ENCODE peak calls at places on chromosomes 7 and 10, in seven cellular contexts. G, S, A, Y, D, X and B are unnamed samples.

GRCh38 chr7:6148724-6149360 is 117.7 kb downstream of the ANKRD61 start:
- DNase-seq in S (no peak), G (no peak), A (no peak), D (no peak), X (no peak), Y (no peak), B (no peak)

GRCh38 chr7:150968698-150969482 is 9.2 kb downstream of the KCNH2 start:
- DNase-seq in G (peak; percentile 33), A (no peak), D (no peak), S (peak; percentile 60), Y (no peak), X (no peak), B (no peak)

GRCh38 chr7:40432046-40432445 is 297.2 kb downstream of the SUGCT start:
- DNase-seq in Y (no peak), X (no peak), S (no peak), A (no peak), D (no peak), G (no peak), B (no peak)

GRCh38 chr10:527416-527815 is 162.1 kb downstream of the DIP2C start:
- DNase-seq in A (no peak), S (no peak), Y (no peak), X (no peak), G (peak; percentile 70), D (no peak), B (no peak)

GRCh38 chr7:33055147-33055546 is 7.4 kb downstream of the NT5C3A start:
- DNase-seq in D (no peak), S (no peak), A (no peak), Y (no peak), G (no peak), X (no peak), B (no peak)

GRCh38 chr7:93883078-93883916 is 7.3 kb downstream of the TFPI2 start:
- DNase-seq in S (no peak), D (no peak), Y (no peak), G (no peak), X (no peak), A (no peak), B (no peak)

GRCh38 chr7:36775061-36775631 is 50.9 kb upstream of the AOAH start:
- DNase-seq in G (no peak), S (no peak), D (no peak), X (no peak), A (no peak), Y (no peak), B (no peak)

GRCh38 chr10:89836840-89837172 is 135.4 kb downstream of the KIF20B start:
- DNase-seq in G (no peak), A (no peak), D (no peak), S (no peak), Y (no peak), X (no peak), B (no peak)

GRCh38 chr7:124086843-124087242 is 54.0 kb upstream of the TMEM229A start:
- DNase-seq in A (peak; percentile 24), Y (no peak), S (no peak), X (no peak), G (peak; percentile 65), D (no peak), B (no peak)

GRCh38 chr10:101941871-101942270 is 98.3 kb upstream of the KCNIP2 start:
- DNase-seq in D (peak; percentile 6), X (no peak), S (peak; percentile 71), A (no peak), G (peak; percentile 59), Y (no peak), B (no peak)

GRCh38 chr10:131775444-131775832 is 125.4 kb upstream of the PPP2R2D start:
- DNase-seq in S (no peak), A (no peak), G (no peak), X (no peak), Y (no peak), D (no peak), B (no peak)

GRCh38 chr7:94250124-94250523 is 144.6 kb upstream of the COL1A2 start:
- DNase-seq in X (no peak), A (no peak), G (no peak), Y (no peak), D (no peak), S (no peak), B (no peak)

GRCh38 chr10:102121739-102122372 is 1.7 kb upstream of the LDB1 start:
- DNase-seq in S (peak; percentile 42), G (peak; percentile 58), A (peak; percentile 50), Y (no peak), X (no peak), D (no peak), B (no peak)

GRCh38 chr7:154892459-154892858 is 110.5 kb downstream of the PAXIP1 start:
- DNase-seq in X (no peak), D (no peak), A (no peak), S (no peak), G (no peak), Y (no peak), B (peak; percentile 5)

GRCh38 chr10:70477661-70478162 is 855 bp upstream of the PALD1 start:
- DNase-seq in A (peak; percentile 68), G (no peak), S (peak; percentile 35), Y (peak; percentile 13), X (peak; percentile 50), D (peak; percentile 85), B (no peak)

GRCh38 chr7:129952164-129952652 is 552 bp downstream of the UBE2H start:
- DNase-seq in G (no peak), A (no peak), S (peak; percentile 70), D (peak; percentile 12), Y (no peak), X (peak; percentile 51), B (no peak)

GRCh38 chr10:74589226-74589673 is 237.2 kb upstream of the KAT6B start:
- DNase-seq in X (peak; percentile 87), S (peak; percentile 97), D (peak; percentile 73), A (peak; percentile 66), G (peak; percentile 100), Y (no peak), B (peak; percentile 5)

GRCh38 chr7:33563010-33563409 is 342.3 kb upstream of the BMPER start:
- DNase-seq in S (no peak), G (peak; percentile 33), A (no peak), X (no peak), Y (no peak), D (no peak), B (no peak)

GRCh38 chr10:97138174-97138573 is 47.6 kb downstream of the SLIT1 start:
- DNase-seq in S (no peak), Y (peak; percentile 50), G (no peak), A (no peak), D (peak; percentile 9), X (peak; percentile 35), B (peak; percentile 4)

GRCh38 chr10:12259988-12260387 is 64.0 kb downstream of the CDC123 start:
- DNase-seq in Y (no peak), G (no peak), X (no peak), D (no peak), S (no peak), A (no peak), B (no peak)

GRCh38 chr10:12262278-12262981 is 66.4 kb downstream of the CDC123 start:
- DNase-seq in G (no peak), A (no peak), X (no peak), Y (peak; percentile 89), D (peak; percentile 4), S (no peak), B (no peak)

GRCh38 chr10:12264204-12264908 is 68.4 kb downstream of the CDC123 start:
- DNase-seq in D (peak; percentile 65), S (peak; percentile 82), X (peak; percentile 85), A (peak; percentile 88), Y (peak; percentile 12), G (peak; percentile 73), B (peak; percentile 68)
- H3K27ac ChIP-seq in D (peak overlapping the region; percentile 81), S (no peak overlapping the region), X (peak overlapping the region; percentile 92), A (no peak overlapping the region), Y (no peak overlapping the region), G (no peak overlapping the region), B (no peak overlapping the region)

DNA sequence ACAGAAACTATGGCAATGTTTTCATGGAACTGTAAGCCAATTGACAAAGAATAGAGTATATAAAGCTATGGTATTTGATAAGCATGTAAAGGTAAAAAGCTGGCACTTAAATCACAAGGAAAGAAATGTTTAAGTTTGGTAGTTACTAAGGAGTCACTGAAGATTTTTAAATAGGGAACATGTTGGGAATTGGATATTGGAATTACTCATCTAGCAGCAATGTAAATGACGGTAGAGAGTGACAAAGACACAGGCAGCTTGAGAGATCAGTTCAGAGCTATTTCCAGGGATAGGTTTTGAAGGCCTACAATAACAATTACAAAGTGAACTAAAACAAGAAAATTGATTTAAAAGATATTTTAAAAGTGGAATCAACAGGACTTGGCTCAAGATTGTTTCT is 36.8 kb downstream of the SP8 start:
- DNase-seq in G (no peak), A (no peak), D (peak; percentile 9), S (no peak), X (no peak), Y (no peak), B (no peak)
- H3K4me3 ChIP-seq in G (no peak overlapping the region), A (no peak overlapping the region), D (no peak overlapping the region), S (no peak overlapping the region), X (no peak overlapping the region), Y (no peak overlapping the region), B (no peak overlapping the region)

GRCh38 chr10:93600446-93600860 is 582 bp downstream of the RBP4 start:
- DNase-seq in G (no peak), S (no peak), A (no peak), Y (no peak), D (no peak), X (no peak), B (no peak)
- H3K4me2 ChIP-seq in G (no peak overlapping the region), S (no peak overlapping the region), A (peak overlapping the region; percentile 77), Y (peak overlapping the region; percentile 94), D (no peak overlapping the region), X (peak overlapping the region; percentile 98), B (peak overlapping the region; percentile 93)

GRCh38 chr10:17202506-17202905 is 1.0 kb upstream of the TRDMT1 start:
- DNase-seq in D (no peak), G (no peak), A (no peak), S (no peak), Y (no peak), X (no peak), B (no peak)
- H3K27ac ChIP-seq in D (no peak overlapping the region), G (peak overlapping the region; percentile 83), A (peak overlapping the region; percentile 99), S (peak overlapping the region; percentile 100), Y (no peak overlapping the region), X (peak overlapping the region; percentile 96), B (peak overlapping the region; percentile 98)

GRCh38 chr7:134730359-134730758 is 49.1 kb upstream of the CALD1 start:
- DNase-seq in Y (no peak), G (peak; percentile 75), D (no peak), S (peak; percentile 48), X (no peak), A (no peak), B (no peak)
- H3K4me3 ChIP-seq in Y (no peak overlapping the region), G (no peak overlapping the region), D (no peak overlapping the region), S (peak overlapping the region; percentile 23), X (no peak overlapping the region), A (no peak overlapping the region), B (no peak overlapping the region)

DNA sequence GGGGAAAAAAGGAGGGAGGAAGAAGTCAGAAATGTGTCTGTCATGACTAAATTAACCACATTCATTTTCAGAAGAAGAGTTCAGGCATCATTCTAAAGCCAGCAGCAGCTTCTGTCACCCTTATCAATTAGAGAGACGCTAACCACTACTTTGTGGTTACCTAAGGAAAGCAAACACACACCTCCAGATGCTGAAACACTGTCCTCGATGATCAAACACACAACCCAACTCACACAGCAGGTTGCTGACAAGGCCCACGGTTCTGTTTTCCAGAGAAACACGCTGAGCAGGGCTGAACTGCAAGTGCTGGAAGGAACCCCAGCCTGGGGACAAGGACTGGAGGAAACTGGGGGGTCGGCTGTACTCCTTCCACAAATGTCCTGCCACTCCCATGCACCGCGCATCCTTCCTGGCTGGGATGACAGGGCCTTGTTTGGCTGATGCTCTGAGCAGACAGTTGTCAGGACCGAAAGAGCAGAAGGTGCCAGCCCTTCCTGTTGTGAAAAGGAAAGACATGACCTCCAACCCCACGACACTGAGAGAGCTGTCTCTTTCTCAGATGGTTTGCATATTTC is 36.6 kb downstream of the PRKCQ start:
- DNase-seq in X (no peak), A (no peak), G (no peak), S (no peak), D (no peak), Y (no peak), B (no peak)
- H3K4me2 ChIP-seq in X (no peak overlapping the region), A (no peak overlapping the region), G (no peak overlapping the region), S (no peak overlapping the region), D (no peak overlapping the region), Y (peak overlapping the region; percentile 56), B (no peak overlapping the region)